ENCODE peak calls at places on chromosomes 3 and 15, in eight cellular contexts. M is A549, W is ovary, D is tibial nerve, V is SK-N-SH, T is esophagus muscularis mucosa, O is sigmoid colon, E is GM12878. L is an unnamed sample.

GRCh38 chr15:47983533-47983932 is 137.3 kb upstream of the SLC24A5 start:
- DNase-seq in O (no peak), M (no peak), V (no peak), W (no peak), T (no peak), D (no peak), E (no peak), L (no peak)

GRCh38 chr3:9067352-9067975 is 104.2 kb upstream of the RAD18 start:
- DNase-seq in M (peak; percentile 66), D (peak; percentile 71), W (peak; percentile 71), T (no peak), V (peak; percentile 69), O (peak; percentile 67), E (peak; percentile 11), L (peak; percentile 41)

GRCh38 chr3:114709102-114709501 is 415.3 kb downstream of the TIGIT start:
- DNase-seq in T (no peak), E (no peak), M (no peak), D (no peak), O (no peak), W (no peak), V (no peak), L (no peak)

GRCh38 chr15:100918690-100919480 is at the start of gene LRRK1:
- DNase-seq in V (peak; percentile 83), T (no peak), E (no peak), W (peak; percentile 43), M (peak; percentile 64), D (no peak), O (no peak), L (peak; percentile 52)

GRCh38 chr3:150177673-150178378 is 207.1 kb upstream of the PFN2 start:
- DNase-seq in V (no peak), O (no peak), D (no peak), E (no peak), M (peak; percentile 53), W (no peak), T (peak; percentile 66), L (no peak)

GRCh38 chr15:48710952-48711495 is 65.5 kb upstream of the FBN1 start:
- DNase-seq in T (no peak), W (no peak), E (no peak), V (no peak), M (no peak), D (no peak), O (no peak), L (no peak)

GRCh38 chr3:49119439-49119838 is 1.2 kb downstream of the USP19 start:
- DNase-seq in V (no peak), W (no peak), D (no peak), E (no peak), M (no peak), T (no peak), O (no peak), L (no peak)

GRCh38 chr3:151918253-151919029 is 45.0 kb downstream of the SUCNR1 start:
- DNase-seq in V (peak; percentile 12), T (no peak), E (peak; percentile 16), O (no peak), D (no peak), W (no peak), M (peak; percentile 75), L (no peak)

GRCh38 chr3:157376596-157377300 is 59.9 kb upstream of the PTX3 start:
- DNase-seq in O (no peak), M (no peak), T (no peak), V (no peak), W (no peak), E (no peak), D (no peak), L (no peak)

GRCh38 chr3:188262488-188262887 is 108.5 kb downstream of the LPP start:
- DNase-seq in T (no peak), V (no peak), M (no peak), O (no peak), W (no peak), E (no peak), D (no peak), L (no peak)
- H3K27ac ChIP-seq in T (peak overlapping the region; percentile 92), V (peak overlapping the region; percentile 99), M (peak overlapping the region; percentile 82), O (peak overlapping the region; percentile 92), W (no peak overlapping the region), E (no peak overlapping the region), D (peak overlapping the region; percentile 90), L (peak overlapping the region; percentile 85)

GRCh38 chr3:102106421-102107097 is 257.2 kb downstream of the NFKBIZ start:
- DNase-seq in O (no peak), M (no peak), W (no peak), T (no peak), E (no peak), D (no peak), V (no peak), L (no peak)
- TF ChIP-seq EP300 in O (no peak), M (no peak), W (no peak), T (no peak), E (no peak), D (no peak), V (no peak), L (no peak)

GRCh38 chr15:62858343-62858742 is 184.2 kb upstream of the TPM1 start:
- DNase-seq in O (no peak), E (no peak), V (no peak), W (no peak), M (peak; percentile 61), D (no peak), T (peak; percentile 85), L (no peak)
- H3K27ac ChIP-seq in O (peak overlapping the region; percentile 45), E (no peak overlapping the region), V (no peak overlapping the region), W (no peak overlapping the region), M (peak overlapping the region; percentile 50), D (no peak overlapping the region), T (peak overlapping the region; percentile 4), L (no peak overlapping the region)

GRCh38 chr3:43478380-43478779 is 143.4 kb downstream of the ANO10 start:
- DNase-seq in V (no peak), M (no peak), O (no peak), E (no peak), T (no peak), D (no peak), W (no peak), L (no peak)
- TF ChIP-seq EP300 in V (no peak), M (no peak), O (no peak), E (no peak), T (no peak), D (no peak), W (no peak), L (no peak)